ENCODE peak calls at places on chromosomes 12 and 14, in nine cellular contexts. G is HCT116, Z is endothelial cell, Q is cardiac muscle cell, K is heart left ventricle, P is progenitor cell of endocrine pancreas, Y is astrocyte of the spinal cord, T is hepatocyte, X is natural killer cell. W is an unnamed sample.
A peak's percentile ranks its signal among the peaks of the same experiment; 100 is the strongest.

GRCh38 chr12:30823140-30823669 is 68.5 kb upstream of the CAPRIN2 start:
- DNase-seq in G (no peak), Z (peak; percentile 64), Q (peak; percentile 61), K (peak; percentile 69), P (peak; percentile 73), Y (no peak), T (peak; percentile 74), X (peak; percentile 24), W (peak; percentile 68)

GRCh38 chr12:13799574-13799973 is 181.8 kb downstream of the GRIN2B start:
- DNase-seq in G (no peak), Z (no peak), Q (no peak), K (no peak), P (no peak), Y (no peak), T (no peak), X (no peak), W (no peak)

GRCh38 chr12:106239951-106240335 is 7.9 kb downstream of the CKAP4 start:
- DNase-seq in G (no peak), Z (no peak), Q (no peak), K (no peak), P (no peak), Y (no peak), T (no peak), X (no peak), W (no peak)

GRCh38 chr12:55885113-55885512 is 42.4 kb upstream of the MMP19 start:
- DNase-seq in G (no peak), Z (no peak), Q (no peak), K (no peak), P (no peak), Y (no peak), T (no peak), X (no peak), W (no peak)

GRCh38 chr12:104747330-104747729 is 210.8 kb downstream of the SLC41A2 start:
- DNase-seq in G (no peak), Z (no peak), Q (no peak), K (no peak), P (no peak), Y (no peak), T (no peak), X (no peak), W (no peak)

GRCh38 chr14:30195946-30196345 is 268.3 kb upstream of the PRKD1 start:
- DNase-seq in G (no peak), Z (no peak), Q (peak; percentile 78), K (no peak), P (no peak), Y (peak; percentile 79), T (no peak), X (no peak), W (no peak)

GRCh38 chr14:93105362-93105761 is 10.4 kb downstream of the ITPK1 start:
- DNase-seq in G (no peak), Z (no peak), Q (peak; percentile 85), K (peak; percentile 67), P (no peak), Y (peak; percentile 60), T (no peak), X (no peak), W (no peak)

GRCh38 chr12:75571651-75572050 is 60.2 kb upstream of the KRR1 start:
- DNase-seq in G (no peak), Z (no peak), Q (no peak), K (no peak), P (no peak), Y (no peak), T (no peak), X (no peak), W (no peak)

GRCh38 chr12:124286414-124286813 is 8.5 kb upstream of the RFLNA start:
- DNase-seq in G (no peak), Z (no peak), Q (peak; percentile 51), K (no peak), P (no peak), Y (peak; percentile 44), T (no peak), X (no peak), W (no peak)

GRCh38 chr14:93676416-93676958 is 111.8 kb downstream of the PRIMA1 start:
- DNase-seq in G (no peak), Z (no peak), Q (no peak), K (no peak), P (no peak), Y (no peak), T (no peak), X (no peak), W (no peak)

DNA sequence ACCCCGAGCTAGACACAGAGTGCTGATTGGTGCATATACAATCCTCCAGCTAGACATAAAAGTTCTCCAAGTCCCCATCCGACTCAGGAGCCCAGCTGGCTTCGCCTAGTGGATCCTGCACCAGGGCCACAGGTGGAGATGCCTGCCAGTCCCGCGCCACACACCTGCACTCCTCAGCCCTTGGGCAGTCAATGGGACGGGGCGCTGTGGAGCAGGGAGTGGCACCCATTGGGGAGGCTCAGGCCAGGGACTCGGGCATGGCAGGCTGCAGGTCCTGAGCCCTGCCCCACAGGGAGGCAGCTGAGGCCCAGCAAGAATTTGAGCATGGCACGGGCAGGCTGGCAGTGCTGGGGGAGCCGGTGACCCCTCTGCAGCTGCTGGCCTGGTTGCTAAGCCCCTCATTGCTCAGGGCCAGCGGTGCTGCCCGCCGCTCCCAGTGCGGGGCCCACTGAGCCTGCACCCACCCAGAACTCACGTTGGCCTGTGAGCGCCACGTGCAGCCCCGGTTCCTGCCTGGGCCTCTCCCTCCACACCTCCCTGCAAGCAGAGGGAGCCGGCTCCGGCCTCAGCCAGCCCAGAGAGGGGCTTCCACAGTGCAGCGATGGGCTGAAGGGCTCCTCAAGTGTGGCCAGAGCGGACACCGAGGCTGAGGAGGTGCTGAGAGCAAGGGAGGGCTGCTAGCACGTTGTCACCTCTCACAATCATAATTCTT is 136.7 kb downstream of the PAWR start:
- DNase-seq in G (no peak), Z (no peak), Q (no peak), K (no peak), P (no peak), Y (no peak), T (no peak), X (no peak), W (no peak)
- TF ChIP-seq CTCF in G (no peak), Z (no peak), Q (no peak), K (no peak), P (no peak), Y (no peak), T (no peak), X (no peak), W (no peak)

GRCh38 chr14:90045608-90046007 is 16.2 kb upstream of the KCNK13 start:
- DNase-seq in G (no peak), Z (no peak), Q (no peak), K (no peak), P (no peak), Y (no peak), T (no peak), X (no peak), W (no peak)
- TF ChIP-seq CTCF in G (no peak), Z (no peak), Q (no peak), K (no peak), P (no peak), Y (no peak), T (no peak), X (no peak), W (no peak)

GRCh38 chr12:96130396-96131059 is 63.6 kb upstream of the ELK3 start:
- DNase-seq in G (no peak), Z (no peak), Q (no peak), K (no peak), P (no peak), Y (no peak), T (no peak), X (no peak), W (no peak)
- TF ChIP-seq CTCF in G (no peak), Z (no peak), Q (no peak), K (no peak), P (no peak), Y (no peak), T (no peak), X (no peak), W (no peak)

GRCh38 chr12:112807452-112807851 is 15.9 kb downstream of the RPH3A start:
- DNase-seq in G (no peak), Z (no peak), Q (no peak), K (no peak), P (no peak), Y (no peak), T (no peak), X (no peak), W (no peak)

GRCh38 chr12:112810235-112810917 is 18.8 kb downstream of the RPH3A start:
- DNase-seq in G (no peak), Z (no peak), Q (no peak), K (no peak), P (no peak), Y (no peak), T (no peak), X (no peak), W (no peak)

GRCh38 chr12:112806721-112807120 is 15.2 kb downstream of the RPH3A start:
- DNase-seq in G (no peak), Z (no peak), Q (no peak), K (no peak), P (no peak), Y (no peak), T (no peak), X (no peak), W (no peak)

GRCh38 chr12:112808176-112808575 is 16.6 kb downstream of the RPH3A start:
- DNase-seq in G (no peak), Z (no peak), Q (no peak), K (no peak), P (no peak), Y (no peak), T (no peak), X (no peak), W (no peak)

DNA sequence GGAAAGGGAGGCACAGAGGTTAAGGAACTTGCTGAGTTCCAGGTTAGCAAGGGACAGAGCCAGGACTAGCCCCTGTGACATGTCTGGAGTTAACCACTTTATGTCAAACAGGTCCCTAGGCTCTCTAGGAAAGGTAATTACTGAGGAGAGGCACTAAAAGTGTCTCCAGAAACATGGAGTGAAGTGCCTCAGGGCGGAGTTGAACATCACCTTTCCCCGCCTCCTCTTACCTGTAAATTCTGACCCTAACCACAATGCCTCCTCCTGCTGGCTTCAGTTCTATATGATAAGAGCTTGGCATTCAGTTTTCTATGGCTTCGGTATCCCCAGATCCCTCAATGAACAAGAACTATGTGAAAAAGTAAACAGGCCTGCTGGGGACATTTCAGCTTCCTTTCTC is 18.1 kb downstream of the RPH3A start:
- DNase-seq in G (no peak), Z (no peak), Q (no peak), K (no peak), P (no peak), Y (no peak), T (no peak), X (no peak), W (no peak)
- TF ChIP-seq CTCF in G (no peak), Z (no peak), Q (no peak), K (no peak), P (no peak), Y (no peak), T (no peak), X (no peak), W (no peak)

W was measured in nephron progenitor cell.